ENCODE peak calls at places on chromosomes 13 and 19, in five cellular contexts. D is foreskin fibroblast, T is neural crest cell, I is AG04450, F is DND-41. Q is an unnamed sample.

GRCh38 chr19:56562766-56563165 is 4.5 kb upstream of the ZNF470 start:
- DNase-seq in D (no peak), T (no peak), I (no peak), F (no peak), Q (no peak)

GRCh38 chr19:18385675-18386542 is at the start of gene GDF15:
- DNase-seq in D (peak; percentile 98), T (peak; percentile 47), I (peak; percentile 77), F (no peak), Q (peak; percentile 52)

GRCh38 chr13:45269204-45269603 is 68.4 kb upstream of the KCTD4 start:
- DNase-seq in D (no peak), T (no peak), I (no peak), F (no peak), Q (no peak)

GRCh38 chr19:40798997-40799557 is at the start of gene EGLN2:
- DNase-seq in D (no peak), T (no peak), I (no peak), F (no peak), Q (no peak)

GRCh38 chr13:65597839-65598818 is 1632.0 kb downstream of the PCDH9 start:
- DNase-seq in D (peak; percentile 53), T (no peak), I (peak; percentile 13), F (no peak), Q (no peak)

GRCh38 chr13:77207943-77208342 is 119.0 kb downstream of the MYCBP2 start:
- DNase-seq in D (peak; percentile 89), T (no peak), I (peak; percentile 78), F (no peak), Q (no peak)

GRCh38 chr13:42762917-42763316 is 18.5 kb upstream of the FAM216B start:
- DNase-seq in D (peak; percentile 93), T (no peak), I (peak; percentile 57), F (no peak), Q (no peak)

GRCh38 chr19:40718774-40719391 is 2.0 kb downstream of the ITPKC start:
- DNase-seq in D (peak; percentile 88), T (no peak), I (no peak), F (no peak), Q (peak; percentile 35)

GRCh38 chr13:107590556-107590955 is 624.8 kb downstream of the LIG4 start:
- DNase-seq in D (no peak), T (no peak), I (no peak), F (no peak), Q (no peak)

GRCh38 chr19:16205205-16206045 is 7.7 kb downstream of the AP1M1 start:
- DNase-seq in D (no peak), T (no peak), I (no peak), F (no peak), Q (no peak)

GRCh38 chr13:110564472-110564985 is 3.0 kb upstream of the RAB20 start:
- DNase-seq in D (no peak), T (no peak), I (no peak), F (no peak), Q (no peak)

GRCh38 chr13:38783992-38784875 is 97.4 kb downstream of the FREM2 start:
- DNase-seq in D (no peak), T (no peak), I (no peak), F (no peak), Q (no peak)

GRCh38 chr19:18494267-18494607 is 27.6 kb downstream of the ELL start:
- DNase-seq in D (peak; percentile 49), T (no peak), I (no peak), F (no peak), Q (no peak)

GRCh38 chr13:23579072-23579885 is 9.1 kb downstream of the TNFRSF19 start:
- DNase-seq in D (peak; percentile 94), T (peak; percentile 97), I (peak; percentile 53), F (no peak), Q (peak; percentile 92)

GRCh38 chr19:29676586-29676985 is 11.3 kb downstream of the PLEKHF1 start:
- DNase-seq in D (no peak), T (no peak), I (no peak), F (no peak), Q (no peak)

GRCh38 chr13:65660696-65661095 is 1569.4 kb downstream of the PCDH9 start:
- DNase-seq in D (peak; percentile 59), T (no peak), I (no peak), F (no peak), Q (no peak)

GRCh38 chr13:107866666-107867623 is 348.4 kb downstream of the LIG4 start:
- DNase-seq in D (peak; percentile 45), T (peak; percentile 32), I (no peak), F (no peak), Q (peak; percentile 4)

GRCh38 chr19:10826846-10827245 is 9.2 kb downstream of the TMED1 start:
- DNase-seq in D (no peak), T (no peak), I (no peak), F (no peak), Q (no peak)

GRCh38 chr19:47229674-47230121 is 1.3 kb downstream of the BBC3 start:
- DNase-seq in D (peak; percentile 31), T (no peak), I (no peak), F (peak; percentile 32), Q (peak; percentile 48)

GRCh38 chr19:45448887-45449299 is 18.9 kb upstream of the FOSB start:
- DNase-seq in D (peak; percentile 42), T (no peak), I (no peak), F (no peak), Q (no peak)

GRCh38 chr13:68988176-68988575 is 1119.5 kb upstream of the ATXN8OS start:
- DNase-seq in D (no peak), T (no peak), I (no peak), F (no peak), Q (no peak)

GRCh38 chr19:55437410-55437809 is 5.7 kb downstream of the SHISA7 start:
- DNase-seq in D (peak; percentile 83), T (peak; percentile 65), I (no peak), F (peak; percentile 54), Q (peak; percentile 50)

GRCh38 chr19:16216744-16217670 is 19.3 kb downstream of the AP1M1 start:
- DNase-seq in D (no peak), T (no peak), I (no peak), F (no peak), Q (no peak)

GRCh38 chr13:25868483-25868882 is 183.3 kb downstream of the SHISA2 start:
- DNase-seq in D (no peak), T (no peak), I (no peak), F (no peak), Q (no peak)

GRCh38 chr13:79448413-79448812 is 32.5 kb upstream of the NDFIP2 start:
- DNase-seq in D (peak; percentile 24), T (no peak), I (no peak), F (peak; percentile 42), Q (no peak)

GRCh38 chr19:41407271-41407670 is 9.7 kb downstream of the BCKDHA start:
- DNase-seq in D (no peak), T (no peak), I (no peak), F (no peak), Q (no peak)

GRCh38 chr13:75139291-75139690 is 342.7 kb downstream of the TBC1D4 start:
- DNase-seq in D (peak; percentile 36), T (no peak), I (no peak), F (no peak), Q (no peak)

GRCh38 chr19:54955356-54955755 is 8.0 kb upstream of the NLRP7 start:
- DNase-seq in D (no peak), T (no peak), I (no peak), F (no peak), Q (no peak)

GRCh38 chr13:98202026-98202425 is 25.0 kb upstream of the RNF113B start:
- DNase-seq in D (peak; percentile 42), T (peak; percentile 29), I (no peak), F (peak; percentile 64), Q (no peak)

GRCh38 chr13:71522976-71523517 is 344.0 kb downstream of the DACH1 start:
- DNase-seq in D (no peak), T (no peak), I (no peak), F (no peak), Q (no peak)

GRCh38 chr13:110306960-110307696 is at the start of the genes COL4A1 and COL4A2:
- DNase-seq in D (peak; percentile 85), T (peak; percentile 52), I (no peak), F (no peak), Q (no peak)

DNA sequence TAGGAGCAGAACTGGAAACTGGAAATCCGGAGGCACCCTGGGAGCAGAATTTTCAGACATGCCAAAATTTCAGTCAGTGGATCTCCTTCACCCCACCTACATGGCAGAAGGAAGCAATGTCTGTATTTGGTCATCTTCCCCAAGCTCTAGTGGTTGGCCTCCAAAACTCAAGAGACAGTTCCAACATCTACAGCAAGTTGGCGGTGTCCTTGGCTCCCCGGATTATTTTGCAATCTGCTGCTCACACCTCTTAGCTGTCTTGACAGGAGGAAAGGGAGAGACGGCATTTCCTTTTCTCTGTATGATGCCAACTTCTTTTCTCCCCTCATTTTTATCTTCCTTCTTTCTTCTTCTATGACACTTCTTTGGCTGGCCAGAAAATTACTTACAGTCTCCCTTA is 159.9 kb downstream of the SUCLA2 start:
- DNase-seq in D (no peak), T (no peak), I (no peak), F (no peak), Q (no peak)
- TF ChIP-seq CTCF in D (no peak), T (no peak), I (no peak), F (no peak), Q (no peak)

GRCh38 chr13:43785681-43786471 is 896 bp downstream of the ENOX1 start:
- DNase-seq in D (peak; percentile 92), T (peak; percentile 48), I (peak; percentile 18), F (no peak), Q (peak; percentile 35)

GRCh38 chr13:43786472-43786765 is 353 bp downstream of the ENOX1 start:
- DNase-seq in D (no peak), T (no peak), I (no peak), F (no peak), Q (no peak)

GRCh38 chr13:43787998-43788397 is 1.2 kb upstream of the ENOX1 start:
- DNase-seq in D (peak; percentile 80), T (peak; percentile 40), I (no peak), F (no peak), Q (no peak)

GRCh38 chr13:43787518-43787891 is 733 bp upstream of the ENOX1 start:
- DNase-seq in D (no peak), T (no peak), I (no peak), F (no peak), Q (no peak)

GRCh38 chr13:43786766-43787517 is at the start of gene ENOX1:
- DNase-seq in D (peak; percentile 92), T (peak; percentile 56), I (peak; percentile 49), F (no peak), Q (peak; percentile 30)
- TF ChIP-seq CTCF in D (peak; percentile 14), T (peak; percentile 37), I (peak; percentile 17), F (no peak), Q (no peak)

GRCh38 chr13:112097770-112098169 is 30.8 kb downstream of the SOX1 start:
- DNase-seq in D (no peak), T (no peak), I (no peak), F (no peak), Q (no peak)
- TF ChIP-seq CTCF in D (no peak), T (no peak), I (no peak), F (no peak), Q (no peak)

GRCh38 chr13:49655906-49656305 is 27.6 kb downstream of the ARL11 start:
- DNase-seq in D (peak; percentile 38), T (no peak), I (no peak), F (no peak), Q (no peak)

GRCh38 chr13:49651775-49652690 is 23.7 kb downstream of the ARL11 start:
- DNase-seq in D (no peak), T (no peak), I (no peak), F (no peak), Q (no peak)

GRCh38 chr13:49653478-49653877 is 25.2 kb downstream of the ARL11 start:
- DNase-seq in D (no peak), T (no peak), I (no peak), F (no peak), Q (no peak)

GRCh38 chr13:49649963-49650312 is 21.6 kb downstream of the ARL11 start:
- DNase-seq in D (no peak), T (no peak), I (no peak), F (no peak), Q (no peak)

GRCh38 chr13:49652691-49653305 is 24.5 kb downstream of the ARL11 start:
- DNase-seq in D (peak; percentile 70), T (peak; percentile 32), I (no peak), F (peak; percentile 26), Q (peak; percentile 38)
- TF ChIP-seq CTCF in D (peak; percentile 55), T (peak; percentile 65), I (peak; percentile 33), F (peak; percentile 62), Q (peak; percentile 7)